ENCODE peak calls at places on chromosomes 1 and 21, in five cellular contexts. P, T, K, A and I are unnamed samples.

GRCh38 chr1:235883261-235883927 is 16.7 kb upstream of the LYST start:
- DNase-seq in P (no peak), A (peak; percentile 20), T (no peak), K (peak; percentile 99), I (no peak)

GRCh38 chr1:207032528-207033017 is at the start of gene C1orf116:
- DNase-seq in P (peak; percentile 95), K (no peak), T (no peak), A (peak; percentile 47), I (peak; percentile 81)

GRCh38 chr1:17844146-17844826 is 89.2 kb downstream of the ACTL8 start:
- DNase-seq in K (no peak), A (no peak), T (no peak), P (no peak), I (no peak)

GRCh38 chr1:90193116-90193515 is 198.2 kb downstream of the ZNF326 start:
- DNase-seq in A (no peak), P (no peak), T (no peak), K (no peak), I (no peak)

GRCh38 chr1:161139765-161140164 is 7.3 kb upstream of the DEDD start:
- DNase-seq in T (no peak), P (no peak), A (peak; percentile 44), K (peak; percentile 70), I (no peak)

GRCh38 chr1:177077734-177078489 is 86.6 kb downstream of the ASTN1 start:
- DNase-seq in K (no peak), A (no peak), T (no peak), P (no peak), I (no peak)

GRCh38 chr1:202365092-202365815 is 16.8 kb downstream of the PPP1R12B start:
- DNase-seq in A (peak; percentile 13), K (no peak), T (no peak), P (no peak), I (no peak)

GRCh38 chr1:40385437-40386310 is 12.1 kb downstream of the SMAP2 start:
- DNase-seq in K (peak; percentile 78), T (no peak), A (no peak), P (no peak), I (no peak)

GRCh38 chr1:160047116-160047991 is 15.6 kb upstream of the PIGM start:
- DNase-seq in P (no peak), A (no peak), T (no peak), K (no peak), I (no peak)

GRCh38 chr1:180440335-180440734 is 62.0 kb downstream of the ACBD6 start:
- DNase-seq in T (no peak), A (no peak), P (no peak), K (no peak), I (no peak)

GRCh38 chr21:38236232-38236631 is 20.6 kb upstream of the KCNJ15 start:
- DNase-seq in K (peak; percentile 25), A (peak; percentile 35), P (no peak), T (no peak), I (no peak)

GRCh38 chr1:28176492-28177470 is at the start of gene PTAFR:
- DNase-seq in P (no peak), T (no peak), K (no peak), A (no peak), I (no peak)

GRCh38 chr1:21299007-21299406 is 8.7 kb upstream of the ECE1 start:
- DNase-seq in K (peak; percentile 43), P (no peak), T (no peak), A (no peak), I (no peak)

GRCh38 chr1:116738673-116739370 is 15.4 kb upstream of the CD2 start:
- DNase-seq in T (no peak), A (no peak), P (no peak), K (no peak), I (no peak)

GRCh38 chr1:21000245-21000594 is 176.5 kb downstream of the EIF4G3 start:
- DNase-seq in P (no peak), A (no peak), K (no peak), T (no peak), I (no peak)

GRCh38 chr1:173062156-173062938 is 11.6 kb upstream of the TNFSF18 start:
- DNase-seq in T (no peak), A (peak; percentile 24), P (no peak), K (peak; percentile 83), I (no peak)

GRCh38 chr1:43582162-43582566 is 51.5 kb downstream of the PTPRF start:
- DNase-seq in P (no peak), A (peak; percentile 81), K (peak; percentile 93), T (peak; percentile 52), I (no peak)

GRCh38 chr1:169694304-169694703 is 17.1 kb downstream of the SELL start:
- DNase-seq in T (no peak), P (no peak), K (no peak), A (no peak), I (no peak)

GRCh38 chr1:234315091-234315541 is 58.1 kb upstream of the COA6 start:
- DNase-seq in A (no peak), P (no peak), K (peak; percentile 45), T (no peak), I (no peak)

GRCh38 chr1:166479052-166479631 is 312.3 kb upstream of the FAM78B start:
- DNase-seq in T (peak; percentile 41), A (peak; percentile 34), P (peak; percentile 49), K (peak; percentile 34), I (peak; percentile 78)

GRCh38 chr1:125080077-125080476 is 3895.3 kb downstream of the SRGAP2C start:
- DNase-seq in P (no peak), T (no peak), K (no peak), A (no peak), I (no peak)

GRCh38 chr1:64515427-64515826 is 45.5 kb downstream of the CACHD1 start:
- DNase-seq in P (no peak), A (no peak), T (no peak), K (peak; percentile 55), I (no peak)

GRCh38 chr1:50568782-50569181 is 145.5 kb upstream of the DMRTA2 start:
- DNase-seq in T (no peak), A (no peak), K (no peak), P (no peak), I (no peak)

GRCh38 chr1:72186733-72187307 is 95.5 kb downstream of the NEGR1 start:
- DNase-seq in T (no peak), A (no peak), P (no peak), K (peak; percentile 30), I (no peak)

GRCh38 chr1:9874959-9875635 is 35.0 kb downstream of the CTNNBIP1 start:
- DNase-seq in A (peak; percentile 42), T (peak; percentile 86), K (peak; percentile 75), P (peak; percentile 87), I (peak; percentile 92)

GRCh38 chr1:4772294-4773010 is 118.0 kb downstream of the AJAP1 start:
- DNase-seq in T (no peak), K (no peak), A (no peak), P (no peak), I (no peak)
- H3K23ac ChIP-seq in T (no peak overlapping the region), K (no peak overlapping the region), A (no peak overlapping the region), P (no peak overlapping the region), I (no peak overlapping the region)

DNA sequence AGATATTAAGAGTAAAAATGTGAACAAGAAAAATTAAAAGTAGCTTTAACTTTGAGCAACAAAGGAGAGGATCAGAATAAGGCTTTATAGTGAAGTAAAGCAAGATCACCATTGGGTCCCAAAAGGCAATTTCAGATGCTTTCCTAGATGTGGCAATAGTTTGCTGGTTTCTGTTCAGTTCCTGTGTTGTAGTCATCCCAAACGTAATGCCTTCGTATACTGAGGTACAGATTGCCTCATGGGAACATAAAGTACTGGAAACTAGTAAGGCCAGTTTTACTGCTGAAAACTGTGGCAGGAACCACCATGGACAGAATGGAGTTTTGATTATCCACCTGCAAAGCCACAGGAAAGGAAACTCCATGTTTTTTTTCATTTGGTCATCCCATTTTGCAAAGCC is 283.5 kb upstream of the SGIP1 start:
- DNase-seq in P (no peak), K (peak; percentile 74), T (no peak), A (peak; percentile 15), I (no peak)
- H2BK12ac ChIP-seq in P (no peak overlapping the region), K (no peak overlapping the region), T (no peak overlapping the region), A (no peak overlapping the region), I (no peak overlapping the region)

DNA sequence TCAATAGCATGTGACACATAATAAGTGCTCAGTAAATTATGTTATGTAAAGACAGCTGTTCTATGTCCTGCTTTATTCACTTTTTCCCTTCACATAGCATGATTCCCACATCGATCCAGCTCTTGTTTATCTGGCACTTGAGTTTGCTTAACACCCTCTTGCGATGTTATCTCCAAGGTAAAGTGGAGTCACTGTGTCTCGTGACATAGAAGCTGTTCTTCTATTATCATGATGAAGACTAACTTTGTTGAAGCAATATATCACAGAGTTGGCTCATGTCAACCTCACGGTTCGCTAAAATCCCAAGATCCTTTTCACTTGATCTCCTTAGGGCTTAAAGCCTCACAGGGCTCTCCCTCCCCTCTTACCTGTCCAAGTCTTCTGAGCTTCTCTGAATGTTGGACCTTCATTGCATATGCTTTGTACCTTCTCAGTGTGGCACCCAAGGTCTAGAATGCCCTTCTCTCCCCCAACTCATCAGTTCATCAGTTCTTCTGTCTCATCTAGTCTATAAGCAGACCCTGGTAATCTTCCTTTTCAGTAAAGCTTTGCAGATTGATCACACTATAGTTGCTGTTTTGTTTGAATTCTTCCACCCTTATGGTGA is 38.0 kb downstream of the PLXNA2 start:
- DNase-seq in P (no peak), K (peak; percentile 72), A (no peak), T (no peak), I (no peak)
- H3K23ac ChIP-seq in P (no peak overlapping the region), K (no peak overlapping the region), A (no peak overlapping the region), T (no peak overlapping the region), I (no peak overlapping the region)

GRCh38 chr1:212125654-212126053 is 90.1 kb downstream of the DTL start:
- DNase-seq in K (no peak), A (no peak), P (no peak), T (no peak), I (no peak)
- H2BK12ac ChIP-seq in K (no peak overlapping the region), A (no peak overlapping the region), P (no peak overlapping the region), T (no peak overlapping the region), I (no peak overlapping the region)

DNA sequence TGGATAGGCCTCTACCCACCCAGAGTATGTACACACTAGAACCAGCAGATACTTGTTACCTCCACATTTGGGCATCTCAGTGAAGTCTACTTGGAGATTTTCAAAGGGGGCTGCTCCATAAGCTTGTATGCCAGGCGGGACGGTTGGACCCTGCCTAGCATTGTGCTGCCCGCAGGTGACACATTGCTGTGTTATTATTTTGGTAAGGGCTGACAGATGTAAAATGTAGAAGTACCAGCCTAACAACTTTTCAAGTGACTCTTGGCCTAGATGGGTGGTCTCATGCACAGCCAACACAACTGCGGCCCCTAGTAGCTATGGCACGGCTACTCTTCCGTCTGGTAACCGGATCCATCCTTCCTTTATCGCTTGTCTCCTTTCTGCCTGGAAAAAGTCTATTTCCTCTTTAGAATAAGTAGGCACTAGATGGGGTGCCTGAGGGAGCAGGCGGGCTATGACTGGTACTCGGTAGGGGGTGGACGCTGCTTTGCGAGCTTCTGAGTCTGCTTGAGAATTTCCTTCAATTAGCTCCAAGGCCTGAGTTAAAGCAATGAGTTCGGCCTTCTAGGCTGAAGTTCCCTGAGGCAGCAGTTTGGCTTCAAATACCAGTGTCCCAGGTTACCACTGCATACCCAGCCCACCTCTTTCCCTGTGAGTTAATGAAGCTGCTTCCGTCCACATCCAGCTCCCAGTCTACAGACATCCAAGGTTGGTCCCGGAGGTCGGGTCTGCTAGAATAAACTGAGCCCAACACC is 405.3 kb downstream of the TGFB2 start:
- DNase-seq in P (no peak), K (no peak), T (no peak), A (peak; percentile 73), I (no peak)
- H3K23ac ChIP-seq in P (no peak overlapping the region), K (no peak overlapping the region), T (no peak overlapping the region), A (no peak overlapping the region), I (no peak overlapping the region)

DNA sequence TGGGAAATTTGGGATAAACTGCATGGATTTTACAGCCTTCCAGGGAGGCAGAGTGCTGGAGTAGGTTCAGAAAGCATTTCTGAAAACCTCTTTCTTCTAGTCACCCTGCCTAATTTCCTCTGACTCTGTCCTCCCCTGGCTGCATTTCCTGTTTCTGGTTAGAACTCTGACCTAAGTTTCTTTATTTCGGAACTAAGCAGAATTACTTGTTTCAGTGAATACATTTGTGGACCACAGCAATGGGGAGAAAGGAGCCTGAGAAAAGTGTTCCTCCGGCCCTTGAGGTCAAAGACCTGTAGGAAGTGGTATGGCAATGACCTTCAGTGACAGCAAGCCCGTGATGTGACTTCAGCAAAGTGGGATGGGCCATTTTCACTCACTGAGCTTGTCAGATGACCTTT is 173.4 kb upstream of the RUNX1 start:
- DNase-seq in K (no peak), A (no peak), P (no peak), T (no peak), I (no peak)
- H2BK12ac ChIP-seq in K (no peak overlapping the region), A (no peak overlapping the region), P (no peak overlapping the region), T (no peak overlapping the region), I (no peak overlapping the region)